ENCODE peak calls at places on chromosomes 16 and 17, in six cellular contexts. Q is AG04450; U is brain microvascular endothelial cell; F is suprapubic skin; Z is CD4-positive, alpha-beta T cell; Y is H1. T is an unnamed sample.

GRCh38 chr17:13024526-13025263 is 6.9 kb upstream of the ELAC2 start:
- DNase-seq in Q (peak; percentile 16), Z (peak; percentile 53), F (peak; percentile 71), U (peak; percentile 31), Y (peak; percentile 49), T (peak; percentile 91)

GRCh38 chr17:6425407-6425806 is 9.5 kb downstream of the AIPL1 start:
- DNase-seq in Q (no peak), F (no peak), Z (no peak), Y (no peak), U (no peak), T (no peak)

GRCh38 chr17:39769974-39770587 is 32.3 kb downstream of the GRB7 start:
- DNase-seq in Y (no peak), Z (peak; percentile 65), F (no peak), U (no peak), Q (peak; percentile 16), T (no peak)

GRCh38 chr16:85207357-85207921 is 95.2 kb upstream of the CIBAR2 start:
- DNase-seq in Z (no peak), F (no peak), U (peak; percentile 60), Q (no peak), Y (no peak), T (no peak)

GRCh38 chr16:11315499-11315898 is 29.8 kb upstream of the RMI2 start:
- DNase-seq in Y (peak; percentile 99), Z (no peak), F (no peak), U (peak; percentile 45), Q (no peak), T (no peak)

GRCh38 chr16:87076331-87076949 is 240.8 kb downstream of the C16orf95 start:
- DNase-seq in U (no peak), F (no peak), Y (no peak), Z (no peak), Q (no peak), T (peak; percentile 32)

GRCh38 chr17:41367426-41368075 is 2.1 kb downstream of the KRT33B start:
- DNase-seq in Q (no peak), Y (no peak), U (peak; percentile 47), F (no peak), Z (no peak), T (no peak)

GRCh38 chr17:71937914-71938313 is 182.9 kb upstream of the SOX9 start:
- DNase-seq in U (no peak), Y (no peak), Q (no peak), F (no peak), Z (no peak), T (no peak)

GRCh38 chr16:82943371-82943770 is 316.6 kb downstream of the CDH13 start:
- DNase-seq in U (no peak), Z (no peak), Q (no peak), F (no peak), Y (no peak), T (no peak)

GRCh38 chr16:85969591-85969990 is 70.6 kb downstream of the IRF8 start:
- DNase-seq in Q (no peak), F (no peak), Y (no peak), U (no peak), Z (no peak), T (no peak)

GRCh38 chr16:85486256-85486915 is 126.7 kb upstream of the GSE1 start:
- DNase-seq in Y (no peak), U (no peak), Z (no peak), F (no peak), Q (no peak), T (no peak)

GRCh38 chr16:31080035-31080629 is 5.9 kb downstream of the ZNF646 start:
- DNase-seq in Y (no peak), F (no peak), Z (no peak), U (no peak), Q (no peak), T (no peak)

GRCh38 chr16:46873201-46873600 is 11.0 kb upstream of the GPT2 start:
- DNase-seq in U (no peak), Q (no peak), Y (no peak), F (no peak), Z (no peak), T (no peak)

GRCh38 chr16:4214215-4214621 is 27.7 kb downstream of the SRL start:
- DNase-seq in U (peak; percentile 79), F (no peak), Y (peak; percentile 17), Z (no peak), Q (peak; percentile 62), T (no peak)

GRCh38 chr17:44765965-44766364 is 7.2 kb downstream of the ADAM11 start:
- DNase-seq in U (no peak), Z (no peak), Y (no peak), Q (no peak), F (no peak), T (no peak)

GRCh38 chr17:58380207-58381123 is 28.5 kb upstream of the SUPT4H1 start:
- DNase-seq in U (no peak), Y (no peak), F (no peak), Q (no peak), Z (no peak), T (no peak)

GRCh38 chr17:47864791-47865216 is 13.8 kb upstream of the SP6 start:
- DNase-seq in F (no peak), Y (no peak), U (no peak), Z (no peak), Q (no peak), T (no peak)

GRCh38 chr17:69402052-69402451 is 12.4 kb upstream of the MAP2K6 start:
- DNase-seq in Y (no peak), Q (no peak), Z (no peak), F (no peak), U (peak; percentile 25), T (no peak)

GRCh38 chr17:4574448-4575045 is 9.8 kb upstream of the SMTNL2 start:
- DNase-seq in Y (no peak), Q (no peak), F (no peak), U (no peak), Z (no peak), T (no peak)

GRCh38 chr17:75494326-75494877 is 20.9 kb downstream of the CASKIN2 start:
- DNase-seq in U (no peak), Y (no peak), Z (no peak), Q (no peak), F (no peak), T (no peak)

GRCh38 chr17:45222273-45222993 is 748 bp downstream of the FMNL1 start:
- DNase-seq in U (no peak), Y (no peak), Q (no peak), F (no peak), Z (peak; percentile 49), T (no peak)

GRCh38 chr16:56824804-56825203 is 40.2 kb upstream of the SLC12A3 start:
- DNase-seq in Y (no peak), Q (no peak), F (no peak), U (no peak), Z (no peak), T (no peak)

GRCh38 chr17:67386965-67387551 is 10.0 kb downstream of the PITPNC1 start:
- DNase-seq in F (no peak), U (no peak), Q (no peak), Z (peak; percentile 57), Y (no peak), T (no peak)

GRCh38 chr17:15944720-15945492 is at the start of gene ADORA2B:
- DNase-seq in F (no peak), Q (no peak), Y (no peak), U (peak; percentile 60), Z (peak; percentile 18), T (peak; percentile 91)

GRCh38 chr17:54968259-54968953 is at the start of the genes COX11 and STXBP4:
- DNase-seq in Y (peak; percentile 96), U (peak; percentile 96), F (peak; percentile 95), Q (peak; percentile 92), Z (peak; percentile 94), T (peak; percentile 98)
- TF ChIP-seq CTCF in Y (peak; percentile 23), U (peak; percentile 70), F (no peak), Q (peak; percentile 50), Z (no peak), T (peak; percentile 55)

DNA sequence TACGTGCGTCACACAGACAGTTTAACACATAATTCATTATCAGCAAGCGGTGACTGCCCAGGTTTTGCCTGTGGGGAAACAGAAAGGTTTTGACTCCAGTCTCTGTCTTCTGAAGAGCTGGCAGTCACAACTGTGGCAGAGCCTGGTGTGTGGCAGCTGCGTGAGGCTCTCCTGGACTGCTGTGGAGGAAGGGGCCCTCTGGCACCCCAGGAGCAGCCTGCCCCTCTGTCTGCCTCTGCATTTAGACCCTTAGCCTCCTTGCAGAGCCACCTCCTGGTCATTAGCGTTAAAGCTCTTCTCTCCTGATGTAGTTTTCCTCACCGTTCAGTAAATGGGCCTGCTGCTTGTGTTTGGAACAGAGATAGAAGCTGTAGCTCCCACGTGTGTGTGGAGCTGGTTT is 10.9 kb downstream of the RAB40C start:
- DNase-seq in Y (no peak), Q (no peak), F (no peak), U (no peak), Z (no peak), T (no peak)
- TF ChIP-seq CTCF in Y (peak; percentile 67), Q (peak; percentile 23), F (no peak), U (peak; percentile 55), Z (no peak), T (peak; percentile 43)

GRCh38 chr17:17147821-17148220 is 58.3 kb downstream of the PLD6 start:
- DNase-seq in F (no peak), Y (no peak), Q (no peak), U (no peak), Z (no peak), T (no peak)

GRCh38 chr17:17144061-17144460 is 62.1 kb downstream of the PLD6 start:
- DNase-seq in U (no peak), Y (no peak), Z (no peak), F (no peak), Q (no peak), T (no peak)

GRCh38 chr17:17149520-17150449 is 56.3 kb downstream of the PLD6 start:
- DNase-seq in Q (no peak), Y (no peak), Z (no peak), U (no peak), F (no peak), T (no peak)

GRCh38 chr17:17144916-17145665 is 61.0 kb downstream of the PLD6 start:
- DNase-seq in U (no peak), Y (no peak), F (no peak), Z (no peak), Q (no peak), T (no peak)

DNA sequence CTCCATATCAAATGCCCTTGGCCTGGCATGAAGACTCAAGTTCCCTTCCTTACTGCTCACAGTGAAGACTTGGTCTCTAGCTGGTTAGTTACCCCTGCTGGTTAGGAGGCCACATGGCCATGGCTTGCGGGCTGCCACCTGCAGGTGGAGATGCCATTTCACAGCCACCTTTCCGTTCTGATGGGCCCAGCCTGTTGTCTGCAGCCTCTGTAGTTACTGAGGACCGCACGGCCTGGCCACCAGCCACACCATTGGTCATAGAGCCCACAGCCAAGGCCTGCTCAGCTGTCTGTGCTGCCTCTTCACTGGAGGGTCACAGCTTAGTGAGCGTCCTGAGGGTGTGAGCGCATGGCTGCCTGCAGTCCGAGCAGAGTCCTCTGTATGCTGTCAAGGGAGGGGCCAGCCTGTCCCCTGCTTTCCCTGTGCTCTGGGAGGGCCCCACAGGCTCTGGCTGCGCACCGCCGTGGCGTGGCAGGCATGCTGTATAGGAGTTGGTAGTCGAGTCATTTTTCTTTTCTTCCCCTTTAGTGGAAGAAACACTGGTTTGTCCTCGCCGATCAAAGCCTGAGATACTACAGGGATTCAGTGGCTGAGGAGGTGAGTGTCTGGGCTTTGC is 59.2 kb downstream of the PLD6 start:
- DNase-seq in F (no peak), Z (no peak), Q (no peak), U (no peak), Y (no peak), T (no peak)
- TF ChIP-seq CTCF in F (peak; percentile 12), Z (peak; percentile 13), Q (peak; percentile 24), U (peak; percentile 32), Y (peak; percentile 84), T (peak; percentile 19)

GRCh38 chr16:2428787-2429036 is 535 bp upstream of the CCNF start:
- DNase-seq in Y (no peak), Z (no peak), F (no peak), Q (no peak), U (peak; percentile 11), T (no peak)
- TF ChIP-seq CTCF in Y (no peak), Z (no peak), F (no peak), Q (no peak), U (no peak), T (no peak)

T was measured in osteocyte.